ENCODE peak calls at places on chromosomes 7 and 10, in four cellular contexts. O is ovary; X is activated gamma-delta T cell treated with anti-CD3 and anti-CD28 coated beads, Interleukin-2, amount 50 U/mL, for 16 hours; F is HTR-8/SVneo. G is an unnamed sample.

GRCh38 chr10:58957517-58957916 is 218.9 kb upstream of the PHYHIPL start:
- DNase-seq in F (no peak), X (no peak), O (no peak), G (no peak)

GRCh38 chr10:6173203-6173602 is 29.5 kb upstream of the PFKFB3 start:
- DNase-seq in F (no peak), X (peak; percentile 28), O (no peak), G (no peak)

GRCh38 chr7:2474813-2475677 is 1.2 kb downstream of the GRIFIN start:
- DNase-seq in X (no peak), O (no peak), F (no peak), G (no peak)

GRCh38 chr10:59894114-59894513 is 12.2 kb downstream of the CCDC6 start:
- DNase-seq in X (no peak), F (no peak), O (peak; percentile 66), G (no peak)

GRCh38 chr7:11128500-11128899 is 154.8 kb downstream of the PHF14 start:
- DNase-seq in F (no peak), X (no peak), O (no peak), G (no peak)

GRCh38 chr7:159070422-159071148 is 74.1 kb downstream of the VIPR2 start:
- DNase-seq in F (no peak), X (no peak), O (no peak), G (no peak)

GRCh38 chr10:24645784-24646183 is 77.9 kb downstream of the ARHGAP21 start:
- DNase-seq in O (no peak), F (no peak), X (no peak), G (no peak)

GRCh38 chr10:71436268-71436922 is 39.7 kb downstream of the CDH23 start:
- DNase-seq in F (no peak), X (no peak), O (no peak), G (no peak)

GRCh38 chr7:73879977-73880681 is 19.2 kb downstream of the TMEM270 start:
- DNase-seq in X (no peak), F (no peak), O (no peak), G (no peak)

GRCh38 chr10:113132651-113133088 is 182.6 kb downstream of the TCF7L2 start:
- DNase-seq in O (no peak), F (no peak), X (no peak), G (no peak)

GRCh38 chr10:76433161-76434005 is 1002.0 kb downstream of the LRMDA start:
- DNase-seq in F (no peak), X (no peak), O (no peak), G (no peak)

GRCh38 chr10:15821046-15821683 is 39.1 kb downstream of the MINDY3 start:
- DNase-seq in X (no peak), O (no peak), F (no peak), G (no peak)

GRCh38 chr7:158588085-158588877 is 658 bp upstream of the PTPRN2 start:
- DNase-seq in O (no peak), X (no peak), F (no peak), G (no peak)

GRCh38 chr10:3166496-3167290 is 5.9 kb downstream of the PITRM1 start:
- DNase-seq in X (no peak), F (no peak), O (no peak), G (no peak)

GRCh38 chr7:116524609-116525297 is at the start of gene CAV1:
- DNase-seq in O (peak; percentile 89), X (no peak), F (no peak), G (no peak)

GRCh38 chr10:36629476-36629875 is 495.9 kb upstream of the ANKRD30A start:
- DNase-seq in O (no peak), X (no peak), F (no peak), G (no peak)

GRCh38 chr7:5422324-5423271 is 1.0 kb downstream of the TNRC18 start:
- DNase-seq in F (no peak), X (no peak), O (no peak), G (no peak)

GRCh38 chr10:110780704-110781103 is 91.0 kb upstream of the PDCD4 start:
- DNase-seq in F (no peak), X (no peak), O (no peak), G (no peak)

GRCh38 chr10:124701881-124702656 is 42.1 kb downstream of the FAM53B start:
- DNase-seq in X (no peak), O (peak; percentile 88), F (no peak), G (no peak)

GRCh38 chr10:133272301-133272963 is 4.2 kb downstream of the ADAM8 start:
- DNase-seq in O (no peak), F (no peak), X (no peak), G (no peak)

GRCh38 chr10:17157024-17157423 is 27.4 kb upstream of the CUBN start:
- DNase-seq in F (no peak), X (no peak), O (no peak), G (no peak)

GRCh38 chr7:42493436-42494198 is 256.6 kb upstream of the GLI3 start:
- DNase-seq in F (peak; percentile 61), X (no peak), O (peak; percentile 84), G (no peak)

GRCh38 chr7:2248984-2249694 is 7.1 kb downstream of the NUDT1 start:
- DNase-seq in F (peak; percentile 92), X (no peak), O (peak; percentile 60), G (no peak)

GRCh38 chr7:31776616-31777015 is 89.6 kb downstream of the PPP1R17 start:
- DNase-seq in O (no peak), X (no peak), F (peak; percentile 66), G (no peak)

GRCh38 chr7:75772081-75773077 is at the start of gene CCL26:
- DNase-seq in X (no peak), O (peak; percentile 56), F (peak; percentile 20), G (no peak)

GRCh38 chr10:22550732-22551131 is 163.6 kb downstream of the PIP4K2A start:
- DNase-seq in O (peak; percentile 33), X (peak; percentile 59), F (peak; percentile 15), G (no peak)

GRCh38 chr10:59887972-59888640 is 18.2 kb downstream of the CCDC6 start:
- DNase-seq in O (no peak), X (no peak), F (no peak), G (no peak)

GRCh38 chr7:157910446-157910845 is 573.6 kb downstream of the DNAJB6 start:
- DNase-seq in F (no peak), O (no peak), X (no peak), G (no peak)

G was measured in cortex of kidney.